ENCODE peak calls at places on chromosomes 13 and 19, in seven cellular contexts. Z is ovary, K is body of pancreas, S is heart left ventricle, X is Peyer's patch, B is right lobe of liver, A is hepatocyte. Y is an unnamed sample. For H3K4me1, the result is how much of the 10 kb centered on the place peaks cover.

GRCh38 chr19:31519216-31519615 is 170.0 kb upstream of the TSHZ3 start:
- DNase-seq in Z (no peak), K (no peak), S (no peak), X (no peak), B (no peak), A (peak), Y (no peak)

GRCh38 chr13:28052945-28053344 is 47.4 kb downstream of the FLT3 start:
- DNase-seq in Z (no peak), K (no peak), S (no peak), X (no peak), B (no peak), A (no peak), Y (no peak)

GRCh38 chr13:99384468-99384867 is 77.3 kb upstream of the GPR183 start:
- DNase-seq in Z (no peak), K (no peak), S (no peak), X (no peak), B (no peak), A (no peak), Y (no peak)

GRCh38 chr19:28641395-28641794 is 571.6 kb downstream of the UQCRFS1 start:
- DNase-seq in Z (no peak), K (no peak), S (no peak), X (no peak), B (no peak), A (no peak), Y (no peak)

GRCh38 chr19:33510728-33511255 is 10.8 kb downstream of the PEPD start:
- DNase-seq in Z (no peak), K (no peak), S (no peak), X (no peak), B (peak), A (no peak), Y (no peak)

GRCh38 chr13:32988588-32989256 is 27.5 kb upstream of the KL start:
- DNase-seq in Z (no peak), K (no peak), S (no peak), X (no peak), B (no peak), A (no peak), Y (peak)

GRCh38 chr13:95626768-95627167 is 17.7 kb downstream of the DZIP1 start:
- DNase-seq in Z (no peak), K (no peak), S (no peak), X (no peak), B (no peak), A (no peak), Y (no peak)

GRCh38 chr13:47481521-47481920 is 519.6 kb downstream of the SUCLA2 start:
- DNase-seq in Z (no peak), K (no peak), S (no peak), X (no peak), B (no peak), A (no peak), Y (no peak)

GRCh38 chr19:19538767-19539166 is 702 bp downstream of the CILP2 start:
- DNase-seq in Z (no peak), K (no peak), S (no peak), X (no peak), B (no peak), A (no peak), Y (no peak)

GRCh38 chr19:42028304-42029216 is 34.5 kb upstream of the ATP1A3 start:
- DNase-seq in Z (no peak), K (no peak), S (no peak), X (no peak), B (no peak), A (no peak), Y (no peak)

GRCh38 chr13:56953965-56954364 is 186.8 kb upstream of the PRR20A start:
- DNase-seq in Z (no peak), K (no peak), S (no peak), X (no peak), B (no peak), A (no peak), Y (no peak)

GRCh38 chr13:23811366-23812027 is 77.7 kb downstream of the MIPEP start:
- DNase-seq in Z (no peak), K (no peak), S (no peak), X (no peak), B (no peak), A (no peak), Y (no peak)

GRCh38 chr13:109348514-109349340 is 437.7 kb downstream of the IRS2 start:
- DNase-seq in Z (no peak), K (no peak), S (no peak), X (no peak), B (no peak), A (no peak), Y (no peak)

GRCh38 chr13:24625870-24626419 is 54.3 kb upstream of the ATP12A start:
- DNase-seq in Z (no peak), K (no peak), S (no peak), X (no peak), B (no peak), A (no peak), Y (no peak)

GRCh38 chr13:30119476-30119875 is 187.9 kb downstream of the KATNAL1 start:
- DNase-seq in Z (no peak), K (no peak), S (no peak), X (no peak), B (no peak), A (peak), Y (no peak)

GRCh38 chr13:99050983-99051488 is 73.2 kb upstream of the DOCK9 start:
- DNase-seq in Z (no peak), K (no peak), S (no peak), X (no peak), B (no peak), A (no peak), Y (no peak)

GRCh38 chr13:73465629-73465974 is 406.8 kb downstream of the KLF5 start:
- DNase-seq in Z (no peak), K (no peak), S (no peak), X (no peak), B (no peak), A (peak), Y (no peak)

GRCh38 chr19:48618278-48618915 is 581 bp downstream of the RPL18 start:
- DNase-seq in Z (no peak), K (no peak), S (peak), X (no peak), B (no peak), A (peak), Y (no peak)

GRCh38 chr13:74158028-74158427 is 23.8 kb upstream of the KLF12 start:
- DNase-seq in Z (peak), K (no peak), S (peak), X (no peak), B (no peak), A (peak), Y (no peak)

GRCh38 chr19:42111384-42111783 is 20.9 kb downstream of the POU2F2 start:
- DNase-seq in Z (no peak), K (no peak), S (no peak), X (no peak), B (no peak), A (no peak), Y (no peak)

GRCh38 chr13:98858206-98858605 is 105.7 kb upstream of the SLC15A1 start:
- DNase-seq in Z (no peak), K (no peak), S (no peak), X (no peak), B (no peak), A (no peak), Y (no peak)

GRCh38 chr13:72536668-72537399 is 190.6 kb downstream of the MZT1 start:
- DNase-seq in Z (peak), K (no peak), S (no peak), X (no peak), B (peak), A (peak), Y (peak)

GRCh38 chr13:50082426-50083283 is 67.4 kb downstream of the KCNRG start:
- DNase-seq in Z (peak), K (peak), S (peak), X (peak), B (peak), A (peak), Y (peak)

GRCh38 chr13:44136693-44137268 is 236.8 kb upstream of the SERP2 start:
- DNase-seq in Z (no peak), K (no peak), S (no peak), X (no peak), B (no peak), A (no peak), Y (no peak)

GRCh38 chr19:42529248-42529764 is 1.0 kb upstream of the CEACAM1 start:
- DNase-seq in Z (peak), K (peak), S (peak), X (peak), B (peak), A (peak), Y (peak)

GRCh38 chr13:41974262-41974900 is 13.5 kb upstream of the VWA8 start:
- DNase-seq in Z (no peak), K (no peak), S (no peak), X (no peak), B (no peak), A (no peak), Y (no peak)

GRCh38 chr19:44602071-44602470 is 11.3 kb upstream of the IGSF23 start:
- DNase-seq in Z (no peak), K (peak), S (no peak), X (peak), B (no peak), A (peak), Y (no peak)

GRCh38 chr19:32868206-32868950 is 1.2 kb downstream of the SLC7A9 start:
- DNase-seq in Z (no peak), K (no peak), S (no peak), X (no peak), B (no peak), A (no peak), Y (no peak)

GRCh38 chr19:37817180-37817911 is 38.0 kb upstream of the ZNF573 start:
- DNase-seq in Z (peak), K (peak), S (peak), X (peak), B (peak), A (peak), Y (peak)

GRCh38 chr19:872266-872951 is 12.9 kb downstream of the CFD start:
- DNase-seq in Z (peak), K (no peak), S (no peak), X (peak), B (no peak), A (peak), Y (peak)

GRCh38 chr13:43473437-43473836 is 313.3 kb downstream of the ENOX1 start:
- DNase-seq in Z (no peak), K (no peak), S (no peak), X (no peak), B (no peak), A (peak), Y (no peak)

GRCh38 chr13:84417426-84417825 is 535.2 kb upstream of the SLITRK1 start:
- DNase-seq in Z (no peak), K (no peak), S (no peak), X (no peak), B (no peak), A (no peak), Y (no peak)

GRCh38 chr19:10238172-10238783 is 7.1 kb upstream of the S1PR2 start:
- DNase-seq in Z (no peak), K (peak), S (peak), X (no peak), B (no peak), A (peak), Y (peak)

GRCh38 chr13:35198821-35199220 is 256.8 kb downstream of the NBEA start:
- DNase-seq in Z (no peak), K (no peak), S (no peak), X (no peak), B (no peak), A (no peak), Y (no peak)

GRCh38 chr19:21838646-21839045 is 2.7 kb upstream of the ZNF43 start:
- DNase-seq in Z (no peak), K (no peak), S (no peak), X (no peak), B (no peak), A (no peak), Y (no peak)

GRCh38 chr19:5218255-5218855 is 122.3 kb downstream of the PTPRS start:
- DNase-seq in Z (no peak), K (no peak), S (no peak), X (no peak), B (no peak), A (no peak), Y (no peak)

GRCh38 chr19:21638776-21639175 is 128.6 kb downstream of the ZNF100 start:
- DNase-seq in Z (no peak), K (no peak), S (no peak), X (no peak), B (no peak), A (no peak), Y (no peak)

GRCh38 chr19:40976134-40976533 is 14.9 kb upstream of the CYP2B6 start:
- DNase-seq in Z (no peak), K (no peak), S (no peak), X (no peak), B (no peak), A (no peak), Y (no peak)

DNA sequence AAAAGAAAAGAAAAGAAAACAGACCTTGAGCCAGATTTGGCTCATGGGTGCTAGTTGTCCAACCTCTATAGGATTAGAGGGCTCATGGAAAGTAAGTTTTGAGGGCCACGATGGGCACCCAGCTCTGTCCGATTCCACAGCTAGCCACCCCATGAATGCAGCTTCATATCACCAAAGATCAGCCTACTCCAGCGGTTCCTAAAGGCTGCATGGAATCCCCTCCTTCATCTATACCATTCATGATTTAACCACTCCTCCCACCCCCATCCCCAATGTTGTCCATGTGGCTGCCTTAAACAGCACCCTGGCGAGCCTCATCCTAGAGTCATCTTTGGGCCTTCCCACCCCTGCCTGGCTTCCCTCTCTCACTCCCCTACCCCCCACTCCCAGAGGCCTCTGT is 2.1 kb downstream of the MVB12A start:
- DNase-seq in Z (no peak), K (no peak), S (no peak), X (no peak), B (no peak), A (no peak), Y (no peak)
- H3K4me1 ChIP-seq in Z (under half), K (under half), S (under half), X (under half), B (under half), A (under half), Y (under half)

GRCh38 chr19:39064405-39064804 is 19.8 kb upstream of the ACP7 start:
- DNase-seq in Z (no peak), K (no peak), S (no peak), X (no peak), B (no peak), A (no peak), Y (no peak)

GRCh38 chr19:39060130-39060529 is 24.0 kb upstream of the ACP7 start:
- DNase-seq in Z (no peak), K (no peak), S (no peak), X (no peak), B (no peak), A (no peak), Y (no peak)

GRCh38 chr19:39054091-39054470 is 21.7 kb upstream of the FBXO27 start:
- DNase-seq in Z (no peak), K (no peak), S (no peak), X (no peak), B (no peak), A (no peak), Y (no peak)

GRCh38 chr19:39057615-39058014 is 25.3 kb upstream of the FBXO27 start:
- DNase-seq in Z (no peak), K (no peak), S (no peak), X (no peak), B (no peak), A (no peak), Y (no peak)

GRCh38 chr19:39059302-39059701 is 24.9 kb upstream of the ACP7 start:
- DNase-seq in Z (no peak), K (no peak), S (no peak), X (no peak), B (no peak), A (no peak), Y (no peak)
- H3K27ac ChIP-seq in Z (no peak), K (no peak), S (no peak), X (no peak), B (no peak), A (no peak), Y (no peak)

GRCh38 chr19:2616741-2617392 is 85.6 kb downstream of the GNG7 start:
- DNase-seq in Z (no peak), K (no peak), S (no peak), X (no peak), B (peak), A (no peak), Y (peak)
- H3K4me1 ChIP-seq in Z (under half), K (under half), S (under half), X (half or more), B (under half), A (under half), Y (under half)

GRCh38 chr19:14511245-14511625 is 7.0 kb downstream of the DNAJB1 start:
- DNase-seq in Z (no peak), K (no peak), S (no peak), X (no peak), B (no peak), A (no peak), Y (no peak)
- H3K27ac ChIP-seq in Z (no peak), K (no peak), S (no peak), X (no peak), B (no peak), A (peak), Y (no peak)

Y was measured in heart right ventricle.